ENCODE peak calls at places on chromosomes 11 and 22, in eight cellular contexts. U is K562, Q is lower lobe of right lung, P is mucosa of descending colon, T is colonic mucosa, W is A549, V is cardiac muscle cell, A is stomach. D is an unnamed sample.

GRCh38 chr11:126703661-126704060 is 296.9 kb downstream of the KIRREL3 start:
- DNase-seq in U (no peak), Q (no peak), P (no peak), T (no peak), W (no peak), V (no peak), A (no peak), D (no peak)

GRCh38 chr11:30585892-30586250 is 282 bp downstream of the MPPED2 start:
- DNase-seq in U (no peak), Q (peak; percentile 32), P (no peak), T (peak; percentile 17), W (no peak), V (peak; percentile 71), A (no peak), D (peak; percentile 58)

GRCh38 chr11:126914941-126915340 is 85.6 kb downstream of the KIRREL3 start:
- DNase-seq in U (no peak), Q (no peak), P (no peak), T (no peak), W (no peak), V (no peak), A (no peak), D (no peak)

GRCh38 chr11:59678118-59678812 is 9.4 kb upstream of the PATL1 start:
- DNase-seq in U (peak; percentile 20), Q (no peak), P (no peak), T (no peak), W (no peak), V (no peak), A (no peak), D (peak; percentile 43)

GRCh38 chr11:116984589-116984988 is 113.6 kb downstream of the SIK3 start:
- DNase-seq in U (no peak), Q (no peak), P (no peak), T (no peak), W (no peak), V (no peak), A (no peak), D (peak; percentile 42)

GRCh38 chr11:72807021-72807693 is 7.1 kb upstream of the ATG16L2 start:
- DNase-seq in U (no peak), Q (no peak), P (no peak), T (no peak), W (no peak), V (no peak), A (no peak), D (no peak)

GRCh38 chr22:43147821-43148220 is 3.5 kb upstream of the TSPO start:
- DNase-seq in U (no peak), Q (peak; percentile 74), P (no peak), T (no peak), W (no peak), V (no peak), A (no peak), D (no peak)

GRCh38 chr11:1167751-1168231 is 10.0 kb downstream of the MUC5AC start:
- DNase-seq in U (no peak), Q (peak; percentile 24), P (no peak), T (no peak), W (no peak), V (no peak), A (no peak), D (no peak)

GRCh38 chr11:103378931-103379330 is 269.7 kb downstream of the DYNC2H1 start:
- DNase-seq in U (no peak), Q (no peak), P (no peak), T (no peak), W (no peak), V (no peak), A (no peak), D (no peak)

GRCh38 chr22:47914481-47915097 is 1152.1 kb downstream of the TBC1D22A start:
- DNase-seq in U (peak; percentile 6), Q (no peak), P (no peak), T (no peak), W (no peak), V (no peak), A (no peak), D (peak; percentile 24)

GRCh38 chr11:28009383-28009782 is 98.6 kb downstream of the KIF18A start:
- DNase-seq in U (no peak), Q (no peak), P (no peak), T (no peak), W (no peak), V (no peak), A (no peak), D (peak; percentile 51)

GRCh38 chr11:44574620-44575287 is 9.3 kb downstream of the CD82 start:
- DNase-seq in U (no peak), Q (no peak), P (no peak), T (no peak), W (no peak), V (no peak), A (peak; percentile 53), D (no peak)

GRCh38 chr11:17635551-17635938 is 83.8 kb upstream of the MYOD1 start:
- DNase-seq in U (peak; percentile 14), Q (no peak), P (no peak), T (no peak), W (no peak), V (no peak), A (no peak), D (no peak)

GRCh38 chr11:115765803-115766239 is 261.6 kb upstream of the CADM1 start:
- DNase-seq in U (no peak), Q (no peak), P (no peak), T (no peak), W (no peak), V (no peak), A (no peak), D (no peak)

GRCh38 chr11:48025293-48025982 is 45.1 kb downstream of the PTPRJ start:
- DNase-seq in U (no peak), Q (no peak), P (no peak), T (no peak), W (no peak), V (no peak), A (no peak), D (no peak)

GRCh38 chr11:8309311-8309710 is 45.6 kb upstream of the LMO1 start:
- DNase-seq in U (no peak), Q (no peak), P (no peak), T (no peak), W (no peak), V (no peak), A (no peak), D (no peak)

GRCh38 chr11:74371269-74372039 is 26.8 kb downstream of the PGM2L1 start:
- DNase-seq in U (no peak), Q (no peak), P (no peak), T (no peak), W (peak; percentile 20), V (no peak), A (no peak), D (peak; percentile 38)

GRCh38 chr11:109426442-109426841 is 4.5 kb downstream of the C11orf87 start:
- DNase-seq in U (no peak), Q (no peak), P (no peak), T (no peak), W (no peak), V (no peak), A (no peak), D (peak; percentile 30)

DNA sequence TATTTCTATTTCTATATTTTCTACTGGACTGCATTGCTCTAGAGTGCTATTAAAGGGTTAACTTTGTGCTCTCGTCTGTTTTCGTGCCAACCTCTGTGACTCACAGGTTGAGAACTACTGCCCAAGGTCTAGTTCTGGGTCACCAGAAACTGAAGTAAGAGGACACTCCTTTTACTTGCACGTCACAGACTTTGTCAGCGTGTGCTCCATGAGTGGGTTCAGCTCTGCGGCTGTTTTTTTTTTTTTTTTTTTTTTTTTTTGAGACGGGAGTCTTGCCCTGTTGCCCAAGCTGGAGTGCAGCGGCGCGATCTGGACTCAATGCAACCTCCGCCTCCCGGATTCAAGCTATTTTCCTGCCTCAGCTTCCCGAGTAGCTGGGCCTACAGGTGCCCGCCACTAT is 49.8 kb downstream of the CLMP start:
- DNase-seq in U (no peak), Q (no peak), P (no peak), T (no peak), W (peak; percentile 94), V (no peak), A (no peak), D (no peak)
- H3K4me3 ChIP-seq in U (no peak overlapping the region), Q (no peak overlapping the region), P (no peak overlapping the region), T (no peak overlapping the region), W (peak overlapping the region; percentile 32), V (no peak overlapping the region), A (no peak overlapping the region), D (no peak overlapping the region)

GRCh38 chr22:17807086-17807485 is 32.8 kb upstream of the BID start:
- DNase-seq in U (no peak), Q (no peak), P (no peak), T (no peak), W (no peak), V (no peak), A (no peak), D (no peak)

GRCh38 chr22:17804331-17805080 is 30.2 kb upstream of the BID start:
- DNase-seq in U (no peak), Q (no peak), P (no peak), T (no peak), W (no peak), V (no peak), A (no peak), D (no peak)

GRCh38 chr22:17807571-17808410 is 33.5 kb upstream of the BID start:
- DNase-seq in U (no peak), Q (peak; percentile 71), P (no peak), T (no peak), W (no peak), V (no peak), A (peak; percentile 32), D (no peak)

GRCh38 chr22:17808688-17809403 is 34.6 kb upstream of the BID start:
- DNase-seq in U (no peak), Q (no peak), P (no peak), T (no peak), W (no peak), V (no peak), A (no peak), D (no peak)

GRCh38 chr22:17806437-17806836 is 32.2 kb upstream of the BID start:
- DNase-seq in U (no peak), Q (no peak), P (no peak), T (no peak), W (no peak), V (no peak), A (peak; percentile 62), D (no peak)
- H3K4me1 ChIP-seq in U (peaks cover 3% of the 10 kb centered on the region), Q (peaks cover 12% of the 10 kb centered on the region), P (peaks cover 8% of the 10 kb centered on the region), T (no peaks in the 10 kb centered on the region), W (no peaks in the 10 kb centered on the region), V (no peaks in the 10 kb centered on the region), A (peaks cover 3% of the 10 kb centered on the region), D (no peaks in the 10 kb centered on the region)

GRCh38 chr11:43515090-43515489 is 156.4 kb downstream of the TTC17 start:
- DNase-seq in U (peak; percentile 47), Q (no peak), P (no peak), T (no peak), W (no peak), V (peak; percentile 46), A (no peak), D (peak; percentile 53)
- TF ChIP-seq CTCF in U (peak; percentile 66), Q (no peak), P (no peak), T (no peak), W (no peak), V (peak; percentile 21), A (no peak), D (peak; percentile 64)

DNA sequence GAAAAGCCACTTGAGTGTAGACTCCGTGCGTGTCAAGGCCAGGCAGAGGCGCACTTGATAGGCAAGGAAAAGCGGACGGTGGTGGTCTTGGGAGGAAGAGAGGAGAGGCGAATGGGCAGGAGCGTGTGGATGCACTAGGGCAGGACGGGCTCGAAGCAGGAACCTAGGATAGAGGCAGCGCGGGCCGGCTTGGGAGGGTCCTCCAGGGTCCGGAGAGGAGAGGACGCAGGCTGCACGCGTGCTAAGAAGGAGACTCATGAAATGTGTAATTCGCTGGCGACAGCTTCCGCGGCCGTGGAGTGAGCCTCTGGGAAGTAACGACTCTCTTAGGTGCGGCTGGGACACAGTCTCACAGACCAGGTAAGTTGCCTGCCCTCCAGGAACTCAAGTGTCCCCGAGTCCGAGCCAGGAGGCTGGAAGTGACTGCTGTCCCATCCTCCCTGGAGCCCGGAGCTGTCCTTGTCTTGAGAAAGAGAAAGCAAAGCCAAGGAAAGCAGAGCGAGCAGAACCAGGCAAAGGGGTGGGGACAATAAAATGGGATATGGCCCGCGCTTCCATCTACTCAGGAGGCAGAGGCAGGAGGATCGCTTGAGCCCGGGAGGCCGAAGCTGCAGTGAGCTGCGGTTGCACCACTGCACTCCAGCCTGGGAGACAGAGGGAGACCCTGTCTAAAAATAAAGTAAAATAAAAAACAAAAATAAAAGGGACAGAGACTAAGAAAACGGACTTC is 824 bp upstream of the IL17RA start:
- DNase-seq in U (no peak), Q (no peak), P (peak; percentile 25), T (no peak), W (no peak), V (no peak), A (no peak), D (no peak)
- H3K4me3 ChIP-seq in U (peak overlapping the region; percentile 95), Q (peak overlapping the region; percentile 91), P (no peak overlapping the region), T (peak overlapping the region; percentile 91), W (peak overlapping the region; percentile 71), V (peak overlapping the region; percentile 70), A (peak overlapping the region; percentile 89), D (peak overlapping the region; percentile 96)